ENCODE peak calls at places on chromosome 10, in ten cellular contexts. D, L, F, M, U, C, H, S, X and W are unnamed samples.

GRCh38 chr10:71015674-71016073 is 127.3 kb upstream of the PCBD1 start:
- DNase-seq in S (no peak), C (no peak), M (no peak), U (no peak), F (no peak), D (peak; percentile 17), L (no peak), H (no peak), X (no peak), W (no peak)

GRCh38 chr10:5584895-5585516 is 60.2 kb downstream of the CALML3 start:
- DNase-seq in L (no peak), X (peak; percentile 98), F (no peak), H (no peak), S (no peak), C (no peak), D (peak; percentile 49), U (peak; percentile 25), M (peak; percentile 81), W (peak; percentile 99)

GRCh38 chr10:58502956-58503355 is 9.7 kb upstream of the BICC1 start:
- DNase-seq in H (no peak), F (no peak), C (no peak), S (no peak), L (no peak), M (no peak), X (no peak), U (no peak), D (peak; percentile 42), W (no peak)

GRCh38 chr10:48439031-48439430 is 132.6 kb downstream of the MAPK8 start:
- DNase-seq in C (no peak), D (peak; percentile 59), F (no peak), H (no peak), U (no peak), S (no peak), X (peak; percentile 80), M (peak; percentile 62), L (no peak), W (peak; percentile 81)

GRCh38 chr10:80544316-80544953 is 6.7 kb downstream of the SH2D4B start:
- DNase-seq in S (no peak), U (no peak), X (no peak), D (no peak), L (no peak), C (no peak), M (no peak), H (no peak), F (no peak), W (no peak)

GRCh38 chr10:93600861-93601773 is at the start of gene RBP4:
- DNase-seq in C (no peak), L (no peak), F (no peak), X (peak; percentile 21), D (peak; percentile 62), H (no peak), S (no peak), M (no peak), U (peak; percentile 7), W (peak; percentile 39)

GRCh38 chr10:124740374-124741280 is 3.6 kb downstream of the FAM53B start:
- DNase-seq in F (no peak), X (peak; percentile 43), U (no peak), L (no peak), C (no peak), S (no peak), D (peak; percentile 70), H (no peak), M (no peak), W (peak; percentile 37)

GRCh38 chr10:101741938-101742337 is 34.0 kb downstream of the FGF8 start:
- DNase-seq in D (no peak), L (no peak), X (no peak), F (no peak), S (no peak), C (no peak), M (no peak), U (no peak), H (no peak), W (no peak)

GRCh38 chr10:80894797-80895467 is 357.2 kb downstream of the SH2D4B start:
- DNase-seq in S (no peak), D (no peak), H (no peak), X (no peak), C (no peak), M (no peak), L (no peak), F (no peak), U (no peak), W (no peak)

GRCh38 chr10:42941245-42941644 is 135.6 kb upstream of the RET start:
- DNase-seq in X (no peak), C (no peak), H (no peak), D (no peak), F (no peak), L (no peak), S (no peak), U (peak; percentile 22), M (no peak), W (no peak)

GRCh38 chr10:131803863-131804425 is 96.9 kb upstream of the PPP2R2D start:
- DNase-seq in L (no peak), S (no peak), D (no peak), U (no peak), M (no peak), H (no peak), X (no peak), C (no peak), F (no peak), W (no peak)